ENCODE peak calls at places on chromosomes 5 and 9, in six cellular contexts. A, V, H, N, Q and Y are unnamed samples.

GRCh38 chr5:123266365-123266764 is 156.8 kb downstream of the CEP120 start:
- DNase-seq in A (no peak), V (no peak), H (no peak), N (no peak), Q (no peak), Y (no peak)

GRCh38 chr9:89879711-89880110 is 274.9 kb downstream of the GADD45G start:
- DNase-seq in A (no peak), V (no peak), H (peak), N (no peak), Q (no peak), Y (no peak)

GRCh38 chr5:353599-354580 is 32.4 kb downstream of the AHRR start:
- DNase-seq in A (no peak), V (no peak), H (peak), N (no peak), Q (no peak), Y (no peak)

GRCh38 chr5:66139313-66139712 is 4.8 kb upstream of the SREK1 start:
- DNase-seq in A (no peak), V (no peak), H (no peak), N (no peak), Q (no peak), Y (no peak)

GRCh38 chr5:149152317-149152746 is 11.0 kb downstream of the ABLIM3 start:
- DNase-seq in A (peak), V (no peak), H (no peak), N (peak), Q (no peak), Y (no peak)

GRCh38 chr9:73183917-73184861 is 32.5 kb downstream of the ANXA1 start:
- DNase-seq in A (peak), V (peak), H (no peak), N (no peak), Q (no peak), Y (peak)

GRCh38 chr5:102755691-102756371 is 726 bp downstream of the PAM start:
- DNase-seq in A (peak), V (peak), H (peak), N (peak), Q (peak), Y (peak)

GRCh38 chr5:36492998-36493655 is 113.3 kb upstream of the SLC1A3 start:
- DNase-seq in A (peak), V (no peak), H (no peak), N (peak), Q (no peak), Y (no peak)

GRCh38 chr5:16549491-16550233 is 67.1 kb downstream of the RETREG1 start:
- DNase-seq in A (no peak), V (no peak), H (no peak), N (no peak), Q (no peak), Y (no peak)

GRCh38 chr5:138105709-138106108 is 21.9 kb downstream of the WNT8A start:
- DNase-seq in A (no peak), V (no peak), H (no peak), N (no peak), Q (no peak), Y (no peak)

GRCh38 chr9:72297516-72297915 is 67.5 kb downstream of the ZFAND5 start:
- DNase-seq in A (peak), V (no peak), H (no peak), N (no peak), Q (no peak), Y (no peak)

GRCh38 chr5:139284295-139284694 is 9.2 kb upstream of the MATR3 start:
- DNase-seq in A (no peak), V (no peak), H (peak), N (no peak), Q (no peak), Y (no peak)

GRCh38 chr5:74135033-74135432 is 505.5 kb downstream of the ENC1 start:
- DNase-seq in A (no peak), V (no peak), H (no peak), N (no peak), Q (no peak), Y (no peak)

GRCh38 chr9:84846501-84847323 is 177.2 kb downstream of the NTRK2 start:
- DNase-seq in A (peak), V (no peak), H (no peak), N (no peak), Q (no peak), Y (peak)